ENCODE peak calls at places on chromosomes 2 and 18, in nine cellular contexts. G is activated CD4-positive, alpha-beta T cell treated with anti-CD3 and anti-CD28 coated beads, Interleukin-2, amount 50 U/mL, for 1 hour; P is activated naive CD4-positive, alpha-beta T cell treated with anti-CD3 and anti-CD28 coated beads, Interleukin-2, amount 10 ng/mL, durations not matched to agents 7 days and 5 days; L is endothelial cell; B is EL; Z is psoas muscle; E is NCI-H510A treated with DMSO at 0.1 percent for 48 hours; M is Calu3; A is astrocyte of the spinal cord. K is an unnamed sample.

GRCh38 chr2:227509824-227510619 is 38.1 kb downstream of the AGFG1 start:
- DNase-seq in L (no peak), A (peak; percentile 33), E (peak; percentile 62), G (no peak), P (no peak), Z (no peak), B (peak; percentile 38), M (no peak), K (no peak)

GRCh38 chr2:147846382-147847081 is 1.7 kb downstream of the ACVR2A start:
- DNase-seq in Z (no peak), P (no peak), M (no peak), E (no peak), A (peak; percentile 3), G (no peak), B (peak; percentile 5), L (no peak), K (no peak)

GRCh38 chr2:20580690-20581437 is 70.0 kb downstream of the HS1BP3 start:
- DNase-seq in B (no peak), M (peak; percentile 62), P (no peak), G (no peak), E (no peak), A (no peak), Z (peak; percentile 17), L (no peak), K (peak; percentile 40)

GRCh38 chr18:79680100-79680879 is 687 bp downstream of the CTDP1 start:
- DNase-seq in B (peak; percentile 52), G (peak; percentile 44), Z (peak; percentile 63), A (peak; percentile 42), M (peak; percentile 20), L (peak; percentile 39), E (peak; percentile 21), P (peak; percentile 69), K (no peak)

GRCh38 chr2:38074775-38075435 is 1.0 kb downstream of the CYP1B1 start:
- DNase-seq in B (no peak), L (peak; percentile 48), E (no peak), G (no peak), Z (peak; percentile 59), P (peak; percentile 26), A (peak; percentile 59), M (no peak), K (no peak)

GRCh38 chr2:205484717-205485116 is 197.6 kb upstream of the NRP2 start:
- DNase-seq in G (no peak), A (no peak), M (no peak), E (no peak), Z (no peak), P (no peak), L (no peak), B (no peak), K (no peak)

GRCh38 chr2:53490659-53491058 is 276.9 kb upstream of the CHAC2 start:
- DNase-seq in A (peak; percentile 44), P (no peak), E (no peak), B (no peak), G (no peak), Z (peak; percentile 59), M (no peak), L (no peak), K (peak; percentile 34)

GRCh38 chr2:207624170-207625013 is 802 bp downstream of the METTL21A start:
- DNase-seq in L (peak; percentile 78), B (peak; percentile 75), P (peak; percentile 79), Z (peak; percentile 74), A (peak; percentile 77), G (peak; percentile 58), M (peak; percentile 61), E (peak; percentile 29), K (peak; percentile 71)

GRCh38 chr2:211347328-211347727 is 790.9 kb downstream of the CPS1 start:
- DNase-seq in G (no peak), L (no peak), M (no peak), Z (no peak), E (no peak), P (no peak), A (no peak), B (no peak), K (no peak)

GRCh38 chr2:137115081-137115713 is 349.9 kb downstream of the THSD7B start:
- DNase-seq in E (no peak), L (no peak), P (no peak), M (no peak), A (no peak), G (no peak), B (peak; percentile 26), Z (no peak), K (no peak)

GRCh38 chr2:128172191-128172590 is 81.2 kb downstream of the UGGT1 start:
- DNase-seq in E (no peak), Z (no peak), L (no peak), M (peak; percentile 3), G (no peak), P (no peak), A (no peak), B (no peak), K (no peak)

GRCh38 chr2:70553584-70554337 is at the start of gene TGFA:
- DNase-seq in M (peak; percentile 96), Z (peak; percentile 78), E (peak; percentile 82), G (peak; percentile 65), B (peak; percentile 73), L (peak; percentile 81), P (peak; percentile 76), A (peak; percentile 10), K (peak; percentile 88)

GRCh38 chr2:154556607-154557006 is 141.9 kb upstream of the KCNJ3 start:
- DNase-seq in G (no peak), L (no peak), Z (no peak), A (no peak), B (no peak), P (no peak), E (no peak), M (no peak), K (no peak)

GRCh38 chr2:166568409-166568808 is 74.4 kb upstream of the SCN7A start:
- DNase-seq in G (no peak), L (no peak), P (no peak), M (no peak), A (no peak), E (no peak), Z (no peak), B (no peak), K (no peak)

GRCh38 chr2:32805104-32806095 is 141.4 kb upstream of the LTBP1 start:
- DNase-seq in Z (no peak), P (no peak), A (no peak), M (peak; percentile 24), G (no peak), L (no peak), E (no peak), B (peak; percentile 16), K (peak; percentile 30)

GRCh38 chr2:231260442-231260841 is 62.0 kb downstream of the ARMC9 start:
- DNase-seq in A (peak; percentile 26), L (no peak), M (no peak), B (peak; percentile 32), Z (no peak), G (no peak), E (no peak), P (no peak), K (no peak)

GRCh38 chr2:239905306-239905705 is 119.8 kb downstream of the NDUFA10 start:
- DNase-seq in A (no peak), M (no peak), P (no peak), G (no peak), L (no peak), B (no peak), Z (no peak), E (no peak), K (no peak)

GRCh38 chr18:68172842-68173549 is 541.9 kb downstream of the TMX3 start:
- DNase-seq in A (no peak), L (peak; percentile 18), B (no peak), G (no peak), P (no peak), E (no peak), M (no peak), Z (no peak), K (no peak)